ENCODE peak calls at places on chromosomes 12 and 14, in nine cellular contexts. X, B, I, N, M, F, G, A and L are unnamed samples.

GRCh38 chr12:53543539-53543938 is 36.3 kb upstream of the NPFF start:
- DNase-seq in I (peak; percentile 78), G (peak; percentile 81), M (peak; percentile 78), B (peak; percentile 59), A (no peak), N (peak; percentile 77), F (peak; percentile 51), X (peak; percentile 62), L (peak; percentile 46)

GRCh38 chr14:65962952-65963351 is 523.2 kb upstream of the CCDC196 start:
- DNase-seq in A (no peak), G (no peak), B (no peak), M (no peak), X (no peak), N (no peak), F (no peak), I (no peak), L (no peak)

GRCh38 chr14:32211068-32211404 is 8.0 kb upstream of the RNU6-8 start:
- DNase-seq in M (no peak), F (no peak), B (no peak), X (no peak), I (no peak), N (no peak), A (no peak), G (no peak), L (no peak)

GRCh38 chr12:112473056-112473455 is 54.3 kb downstream of the PTPN11 start:
- DNase-seq in F (no peak), G (peak; percentile 17), I (peak; percentile 6), B (no peak), A (no peak), X (no peak), N (no peak), M (no peak), L (no peak)

GRCh38 chr12:6569786-6570185 is 1.7 kb upstream of the NOP2 start:
- DNase-seq in I (no peak), M (no peak), B (no peak), G (no peak), A (no peak), N (no peak), F (no peak), X (no peak), L (no peak)

GRCh38 chr12:42741771-42742510 is 152.4 kb upstream of the PRICKLE1 start:
- DNase-seq in I (no peak), N (peak; percentile 69), X (peak; percentile 21), M (peak; percentile 82), A (no peak), F (no peak), B (no peak), G (no peak), L (peak; percentile 68)

GRCh38 chr12:94242871-94243270 is 94.5 kb downstream of the PLXNC1 start:
- DNase-seq in M (no peak), G (no peak), B (no peak), I (no peak), F (no peak), N (no peak), A (no peak), X (no peak), L (no peak)

GRCh38 chr14:77177623-77178185 is 3.9 kb upstream of the TMEM63C start:
- DNase-seq in I (no peak), A (no peak), M (no peak), F (no peak), X (no peak), G (peak; percentile 50), N (no peak), B (no peak), L (no peak)

GRCh38 chr12:119592232-119592631 is 1.3 kb upstream of the TMEM233 start:
- DNase-seq in X (no peak), B (no peak), N (no peak), G (no peak), A (no peak), F (no peak), M (peak; percentile 11), I (no peak), L (no peak)

GRCh38 chr14:30443368-30444007 is 115.5 kb upstream of the G2E3 start:
- DNase-seq in B (peak; percentile 27), F (no peak), M (peak; percentile 53), N (peak; percentile 36), I (peak; percentile 4), A (no peak), X (peak; percentile 12), G (peak; percentile 46), L (peak; percentile 2)

GRCh38 chr14:33699300-33699699 is 251.6 kb downstream of the EGLN3 start:
- DNase-seq in N (no peak), M (no peak), B (no peak), X (no peak), I (no peak), A (no peak), F (no peak), G (no peak), L (no peak)

GRCh38 chr12:121770802-121771625 is 22.5 kb downstream of the RHOF start:
- DNase-seq in X (no peak), G (no peak), B (no peak), M (no peak), A (no peak), N (no peak), F (no peak), I (no peak), L (no peak)
- H3K4me3 ChIP-seq in X (no peak overlapping the region), G (no peak overlapping the region), B (no peak overlapping the region), M (no peak overlapping the region), A (no peak overlapping the region), N (no peak overlapping the region), F (no peak overlapping the region), I (no peak overlapping the region), L (no peak overlapping the region)

GRCh38 chr12:89477633-89478279 is 46.8 kb downstream of the GALNT4 start:
- DNase-seq in G (no peak), A (no peak), M (no peak), B (no peak), X (no peak), F (no peak), N (no peak), I (no peak), L (no peak)
- TF ChIP-seq CTCF in G (no peak), A (no peak), M (no peak), B (no peak), X (no peak), F (no peak), N (no peak), I (peak; percentile 27), L (no peak)

GRCh38 chr14:68715032-68715924 is 77.6 kb downstream of the ZFP36L1 start:
- DNase-seq in B (no peak), F (no peak), G (peak; percentile 31), I (no peak), M (peak; percentile 71), X (peak; percentile 82), N (peak; percentile 48), A (no peak), L (no peak)
- H3K4me3 ChIP-seq in B (no peak overlapping the region), F (no peak overlapping the region), G (no peak overlapping the region), I (no peak overlapping the region), M (no peak overlapping the region), X (no peak overlapping the region), N (no peak overlapping the region), A (no peak overlapping the region), L (no peak overlapping the region)

GRCh38 chr12:100671396-100672074 is 98.1 kb downstream of the GAS2L3 start:
- DNase-seq in A (no peak), B (no peak), N (no peak), G (no peak), I (no peak), F (no peak), X (no peak), M (no peak), L (no peak)

GRCh38 chr12:100668939-100669536 is 95.6 kb downstream of the GAS2L3 start:
- DNase-seq in I (peak; percentile 55), N (peak; percentile 66), B (peak; percentile 83), M (peak; percentile 65), A (peak; percentile 65), X (peak; percentile 56), G (peak; percentile 74), F (peak; percentile 79), L (peak; percentile 21)

GRCh38 chr12:100674009-100674888 is 100.8 kb downstream of the GAS2L3 start:
- DNase-seq in I (no peak), M (no peak), N (no peak), F (no peak), B (no peak), X (no peak), G (no peak), A (no peak), L (no peak)

GRCh38 chr12:100669922-100670321 is 96.4 kb downstream of the GAS2L3 start:
- DNase-seq in F (no peak), N (no peak), B (no peak), I (no peak), X (no peak), M (no peak), G (no peak), A (no peak), L (no peak)

GRCh38 chr12:100672075-100672592 is 98.7 kb downstream of the GAS2L3 start:
- DNase-seq in G (peak; percentile 29), M (no peak), B (peak; percentile 51), I (peak; percentile 35), A (peak; percentile 52), F (peak; percentile 50), X (no peak), N (no peak), L (no peak)
- TF ChIP-seq CTCF in G (peak; percentile 41), M (peak; percentile 63), B (peak; percentile 70), I (peak; percentile 81), A (peak; percentile 28), F (peak; percentile 52), X (peak; percentile 68), N (peak; percentile 52), L (peak; percentile 65)

DNA sequence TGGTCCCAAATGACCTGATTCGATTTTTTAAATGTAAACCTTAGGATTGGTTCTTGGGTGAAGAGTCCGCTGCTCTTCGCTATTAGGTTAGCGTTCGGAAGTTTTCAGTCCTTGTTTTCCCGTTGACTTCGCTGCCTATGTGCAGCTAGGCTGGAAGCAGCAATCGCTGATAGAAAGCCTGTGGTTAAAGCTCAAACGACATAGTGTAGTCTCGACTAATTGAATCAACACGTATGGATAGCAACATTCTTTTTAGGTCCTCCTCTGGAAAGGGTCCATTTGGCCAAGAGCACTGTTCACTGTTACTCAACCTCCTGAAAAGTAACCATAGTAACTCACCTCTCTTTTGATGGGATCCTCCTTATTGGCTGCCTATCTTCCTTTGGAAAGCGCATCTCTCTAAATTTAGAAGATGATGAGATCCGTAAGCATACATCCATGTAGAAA is 355.5 kb downstream of the SNAPC1 start:
- DNase-seq in A (no peak), B (no peak), M (peak; percentile 2), X (no peak), I (no peak), N (peak; percentile 2), F (no peak), G (no peak), L (no peak)
- H3K4me3 ChIP-seq in A (peak overlapping the region; percentile 46), B (no peak overlapping the region), M (peak overlapping the region; percentile 28), X (no peak overlapping the region), I (peak overlapping the region; percentile 51), N (no peak overlapping the region), F (peak overlapping the region; percentile 32), G (peak overlapping the region; percentile 10), L (peak overlapping the region; percentile 34)

DNA sequence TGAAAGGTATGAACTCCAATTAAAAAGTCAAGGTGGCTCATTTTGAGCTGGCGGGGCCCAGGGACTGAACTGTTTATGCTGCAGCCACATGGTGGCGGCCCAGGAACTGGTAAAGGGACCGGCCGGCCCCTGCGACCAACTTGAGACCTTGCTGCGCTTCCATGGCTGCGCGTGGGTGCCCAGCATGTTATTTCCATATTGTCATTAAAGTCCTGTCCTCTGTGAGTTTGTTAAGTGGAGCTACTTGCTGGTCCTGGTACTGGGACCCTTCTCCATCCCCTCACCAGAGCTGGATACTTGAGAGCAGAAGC is 62.3 kb downstream of the BEGAIN start:
- DNase-seq in G (peak; percentile 46), B (no peak), X (no peak), M (no peak), I (peak; percentile 9), F (no peak), A (peak; percentile 50), N (no peak), L (no peak)
- TF ChIP-seq CTCF in G (peak; percentile 55), B (peak; percentile 11), X (no peak), M (peak; percentile 38), I (peak; percentile 74), F (no peak), A (no peak), N (peak; percentile 12), L (peak; percentile 29)